ENCODE peak calls at places on chromosomes 16 and 17, in seven cellular contexts. E, O, R, I, L, G and F are unnamed samples. For H3K4me1, the result is how much of the 10 kb centered on the place peaks cover.

GRCh38 chr17:81409190-81409935 is 14.1 kb downstream of the BAHCC1 start:
- DNase-seq in E (peak), O (no peak), R (peak), I (peak), L (no peak), G (peak), F (no peak)

GRCh38 chr17:79940381-79941087 is 95.1 kb downstream of the TBC1D16 start:
- DNase-seq in E (no peak), O (no peak), R (no peak), I (no peak), L (no peak), G (no peak), F (no peak)

GRCh38 chr16:7921360-7921759 is 588.7 kb downstream of the RBFOX1 start:
- DNase-seq in E (peak), O (no peak), R (no peak), I (peak), L (no peak), G (no peak), F (peak)

GRCh38 chr17:1122681-1123396 is 56.9 kb downstream of the ABR start:
- DNase-seq in E (peak), O (peak), R (peak), I (peak), L (peak), G (peak), F (peak)

GRCh38 chr17:46809110-46809571 is 9.4 kb downstream of the WNT3 start:
- DNase-seq in E (peak), O (no peak), R (no peak), I (no peak), L (no peak), G (no peak), F (no peak)

GRCh38 chr17:58341861-58342475 is 10.0 kb downstream of the SUPT4H1 start:
- DNase-seq in E (no peak), O (no peak), R (no peak), I (no peak), L (no peak), G (no peak), F (no peak)

GRCh38 chr17:77349976-77350830 is 209.4 kb downstream of the SEC14L1 start:
- DNase-seq in E (no peak), O (peak), R (no peak), I (no peak), L (no peak), G (no peak), F (peak)

GRCh38 chr17:79042421-79043190 is 18.6 kb downstream of the C1QTNF1 start:
- DNase-seq in E (peak), O (no peak), R (peak), I (peak), L (peak), G (peak), F (no peak)

GRCh38 chr17:69466905-69467630 is 52.6 kb downstream of the MAP2K6 start:
- DNase-seq in E (peak), O (peak), R (no peak), I (peak), L (peak), G (no peak), F (peak)

GRCh38 chr16:66947302-66948033 is 12.2 kb downstream of the CES2 start:
- DNase-seq in E (peak), O (peak), R (peak), I (peak), L (peak), G (peak), F (peak)

GRCh38 chr17:39737761-39738567 is at the start of gene GRB7:
- DNase-seq in E (peak), O (no peak), R (peak), I (peak), L (peak), G (no peak), F (peak)

GRCh38 chr17:3920940-3921852 is 4.9 kb upstream of the P2RX1 start:
- DNase-seq in E (no peak), O (no peak), R (no peak), I (no peak), L (no peak), G (no peak), F (no peak)

GRCh38 chr16:89700649-89701424 is 668 bp downstream of the SPATA2L start:
- DNase-seq in E (peak), O (peak), R (peak), I (peak), L (peak), G (no peak), F (peak)

GRCh38 chr16:49504023-49504364 is 130.4 kb downstream of the C16orf78 start:
- DNase-seq in E (no peak), O (no peak), R (no peak), I (no peak), L (no peak), G (no peak), F (no peak)

GRCh38 chr17:59641799-59642484 is 22.2 kb downstream of the CLTC start:
- DNase-seq in E (no peak), O (no peak), R (no peak), I (no peak), L (peak), G (no peak), F (no peak)

GRCh38 chr17:80386341-80386740 is 28.6 kb upstream of the ENDOV start:
- DNase-seq in E (no peak), O (no peak), R (no peak), I (no peak), L (no peak), G (no peak), F (no peak)

DNA sequence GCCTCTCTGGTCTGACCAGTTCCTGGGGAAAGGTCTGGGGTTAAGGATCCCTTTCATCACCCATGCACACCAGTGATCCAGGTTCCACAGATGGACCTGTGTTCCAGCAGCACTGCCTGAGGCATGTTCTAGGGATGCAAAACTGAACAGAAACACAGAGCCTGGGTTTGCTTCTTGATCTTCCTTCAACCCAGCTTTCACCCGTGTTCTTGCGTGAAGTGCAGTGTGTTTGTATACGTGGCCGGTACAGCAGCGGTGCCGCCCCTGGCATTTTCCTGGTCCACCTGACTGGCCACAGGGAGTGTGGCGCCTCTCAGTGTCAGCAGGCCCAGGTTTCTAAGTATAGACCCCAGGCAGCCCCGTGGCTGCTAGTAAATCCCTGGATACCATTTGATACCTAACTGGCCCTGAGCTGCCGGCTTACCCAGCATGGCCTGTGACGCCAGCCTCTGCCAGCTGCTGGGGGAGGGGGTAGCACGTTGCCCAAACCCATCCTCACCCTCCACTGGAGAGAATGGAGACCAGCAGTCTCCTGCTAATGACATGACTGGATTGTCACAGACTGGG is 59.3 kb upstream of the LGALS9 start:
- DNase-seq in E (no peak), O (no peak), R (no peak), I (no peak), L (no peak), G (no peak), F (no peak)
- H3K4me1 ChIP-seq in E (under half), O (under half), R (under half), I (under half), L (under half), G (under half), F (under half)

GRCh38 chr16:51150894-51151320 is at the start of gene SALL1:
- DNase-seq in E (no peak), O (no peak), R (no peak), I (peak), L (no peak), G (no peak), F (no peak)
- TF ChIP-seq EZH2 in E (no peak), O (peak), R (no peak), I (no peak), L (no peak), G (no peak), F (peak)

DNA sequence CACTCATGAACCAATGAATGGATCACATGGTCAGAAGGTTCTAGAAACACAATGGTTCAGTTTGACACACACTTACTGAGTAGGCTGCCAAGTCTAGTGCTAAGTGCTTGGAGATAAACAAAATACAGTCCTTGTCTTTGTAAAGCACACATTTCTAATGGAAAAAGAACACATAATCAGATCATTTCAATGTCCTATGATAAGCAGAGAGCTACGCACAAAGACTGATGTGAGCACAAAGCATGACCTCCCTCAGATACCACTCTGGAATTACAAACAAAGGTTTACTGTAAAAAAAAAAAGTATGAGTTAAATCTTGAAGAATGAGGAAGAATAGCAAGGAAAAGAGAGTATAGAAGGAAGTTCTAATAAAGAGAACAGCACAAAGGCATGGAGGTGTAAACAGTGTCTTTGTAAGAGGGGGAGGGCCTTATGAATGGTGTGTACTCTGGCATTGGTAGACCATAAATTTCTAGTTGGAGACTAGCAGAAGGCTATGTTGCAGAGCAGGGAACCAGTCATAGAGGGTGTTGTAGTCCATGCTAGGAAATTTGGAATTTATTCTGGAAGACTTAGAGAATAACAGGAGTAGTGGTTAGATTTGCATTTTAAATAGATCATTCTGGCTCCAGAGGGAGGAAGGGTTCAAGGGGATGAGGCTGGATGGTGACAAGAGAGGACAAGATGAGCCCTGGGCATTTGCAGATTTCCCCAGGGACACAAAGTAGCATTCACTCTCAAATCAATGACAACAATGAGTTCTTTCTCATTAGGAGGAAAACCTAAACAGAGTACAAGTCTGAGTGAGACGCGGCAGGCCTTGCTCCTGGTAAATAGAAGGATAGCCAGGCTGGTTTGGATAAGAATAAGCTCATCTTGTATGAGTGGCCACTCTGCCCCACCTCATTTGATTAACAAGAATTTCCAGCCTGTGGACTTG is 468.0 kb downstream of the TOX3 start:
- DNase-seq in E (no peak), O (no peak), R (no peak), I (no peak), L (no peak), G (no peak), F (no peak)
- TF ChIP-seq CTCF in E (no peak), O (no peak), R (no peak), I (no peak), L (no peak), G (no peak), F (no peak)

GRCh38 chr16:10867199-10867598 is 9.8 kb upstream of the CIITA start:
- DNase-seq in E (no peak), O (no peak), R (no peak), I (no peak), L (no peak), G (no peak), F (no peak)
- H3K4me1 ChIP-seq in E (under half), O (under half), R (under half), I (under half), L (under half), G (under half), F (under half)

DNA sequence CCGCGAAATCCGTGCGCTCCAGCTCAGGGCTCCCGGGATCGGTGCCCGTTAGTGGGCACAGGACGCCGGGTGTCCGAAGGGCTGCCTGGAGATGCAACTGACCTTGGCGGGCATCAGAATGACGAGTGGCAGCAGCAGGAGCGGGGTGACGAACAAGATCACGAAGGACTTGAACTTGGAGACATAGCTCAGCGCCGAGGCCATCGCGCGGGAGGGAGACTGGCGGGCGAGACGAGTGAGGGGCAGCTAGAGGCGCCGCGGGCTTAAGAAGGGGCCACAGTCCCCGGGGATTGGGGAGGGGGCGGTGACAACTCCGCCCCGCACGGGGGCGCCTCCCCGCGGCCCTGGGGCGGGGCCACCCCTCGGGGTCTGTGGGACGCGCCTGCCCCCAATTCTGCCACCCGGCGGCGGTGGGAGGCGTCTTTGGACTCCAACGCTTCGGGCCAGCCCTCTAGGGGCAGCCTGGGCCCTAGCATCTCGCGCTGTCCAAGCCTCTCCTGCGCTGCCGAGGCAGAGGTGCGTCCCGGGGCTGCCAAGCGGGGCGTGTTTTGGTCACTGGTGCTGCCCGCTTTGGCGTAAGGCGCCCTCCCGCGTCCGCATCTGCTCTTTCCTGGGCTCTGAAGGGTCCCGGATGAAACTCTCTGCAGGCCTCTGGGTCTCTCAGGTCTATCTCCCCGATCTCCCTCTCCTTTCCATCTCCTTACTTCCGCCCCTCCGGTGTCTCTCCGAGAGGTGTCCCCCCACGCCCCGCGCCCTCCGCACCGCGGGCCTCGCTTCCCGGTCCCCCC is at the start of gene SLC13A5:
- DNase-seq in E (peak), O (peak), R (peak), I (peak), L (no peak), G (no peak), F (peak)
- TF ChIP-seq EZH2 in E (no peak), O (no peak), R (no peak), I (no peak), L (no peak), G (no peak), F (no peak)

GRCh38 chr16:82440336-82440735 is 186.4 kb upstream of the CDH13 start:
- DNase-seq in E (peak), O (no peak), R (no peak), I (peak), L (no peak), G (no peak), F (no peak)

DNA sequence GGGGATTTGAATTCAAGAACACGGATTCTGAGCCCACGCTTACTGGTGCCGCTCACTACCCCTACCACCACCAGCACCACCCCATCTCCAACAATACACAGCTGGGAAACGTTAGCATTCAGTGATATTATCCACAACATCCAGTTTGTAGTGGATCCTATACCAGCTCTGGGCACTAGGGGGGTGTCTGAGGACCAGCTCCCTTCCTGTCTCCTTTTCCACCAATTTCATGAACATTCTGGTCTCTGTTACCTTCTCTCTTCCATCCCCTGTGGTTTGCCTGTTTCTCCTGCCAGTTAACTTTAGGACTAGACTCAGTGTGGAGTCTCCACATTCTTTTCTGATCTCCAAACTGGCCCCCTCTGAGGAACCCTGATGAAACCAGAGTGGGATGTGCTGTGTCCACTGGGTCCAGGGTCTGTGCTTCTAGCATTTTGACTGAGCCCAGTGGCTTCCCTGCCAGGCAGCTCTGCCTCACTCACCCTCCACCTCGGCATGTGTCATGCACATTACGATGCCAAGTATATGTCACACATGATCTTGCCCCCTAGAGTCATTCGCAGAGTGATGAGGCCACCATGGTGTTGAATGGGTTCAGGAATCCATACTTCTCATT is 187.0 kb upstream of the CDH13 start:
- DNase-seq in E (peak), O (peak), R (no peak), I (peak), L (peak), G (peak), F (peak)
- TF ChIP-seq CTCF in E (peak), O (peak), R (peak), I (peak), L (peak), G (peak), F (peak)

GRCh38 chr17:66990047-66990446 is 25.5 kb downstream of the CACNG4 start:
- DNase-seq in E (no peak), O (no peak), R (no peak), I (no peak), L (no peak), G (no peak), F (no peak)
- H3K4me1 ChIP-seq in E (under half), O (under half), R (under half), I (under half), L (under half), G (under half), F (under half)